ENCODE peak calls at places on chromosomes 13 and 19, in four cellular contexts. I is right lobe of liver, O is HCT116, K is body of pancreas. E is an unnamed sample.

GRCh38 chr19:925087-925911 is 536 bp upstream of the ARID3A start:
- DNase-seq in I (peak; percentile 81), O (peak; percentile 72), K (peak; percentile 80), E (no peak)

GRCh38 chr13:109233293-109233692 is 553.1 kb downstream of the IRS2 start:
- DNase-seq in I (no peak), O (no peak), K (no peak), E (no peak)

GRCh38 chr13:87274209-87274819 is 396.9 kb upstream of the SLITRK5 start:
- DNase-seq in I (no peak), O (peak; percentile 39), K (peak; percentile 28), E (no peak)

GRCh38 chr13:33353210-33353609 is 67.7 kb upstream of the STARD13 start:
- DNase-seq in I (peak; percentile 71), O (no peak), K (no peak), E (no peak)

GRCh38 chr13:109162248-109163051 is 533.0 kb downstream of the MYO16 start:
- DNase-seq in I (no peak), O (no peak), K (no peak), E (no peak)

GRCh38 chr19:38730731-38731589 is 13.3 kb downstream of the CAPN12 start:
- DNase-seq in I (peak; percentile 56), O (no peak), K (peak; percentile 21), E (no peak)

GRCh38 chr19:49553451-49554271 is 25.9 kb downstream of the RCN3 start:
- DNase-seq in I (no peak), O (no peak), K (peak; percentile 91), E (no peak)

GRCh38 chr19:12293771-12294307 is 844 bp downstream of the ZNF44 start:
- DNase-seq in I (peak; percentile 96), O (peak; percentile 52), K (peak; percentile 95), E (no peak)

GRCh38 chr19:50268501-50268900 is 60.7 kb downstream of the KCNC3 start:
- DNase-seq in I (no peak), O (no peak), K (no peak), E (no peak)

GRCh38 chr13:113491418-113491883 is 940 bp upstream of the DCUN1D2 start:
- DNase-seq in I (no peak), O (no peak), K (peak; percentile 54), E (no peak)

GRCh38 chr13:27170521-27171243 is 929 bp downstream of the USP12 start:
- DNase-seq in I (peak; percentile 69), O (peak; percentile 8), K (peak; percentile 40), E (no peak)

GRCh38 chr19:55472463-55472862 is 4.0 kb upstream of the ZNF628 start:
- DNase-seq in I (no peak), O (peak; percentile 96), K (no peak), E (no peak)

GRCh38 chr19:10431943-10432735 is 11.8 kb downstream of the PDE4A start:
- DNase-seq in I (no peak), O (no peak), K (peak; percentile 64), E (no peak)

GRCh38 chr19:45905016-45905415 is 2.6 kb upstream of the MYPOP start:
- DNase-seq in I (no peak), O (no peak), K (no peak), E (no peak)

GRCh38 chr19:42596391-42597071 is 1.8 kb upstream of the CEACAM8 start:
- DNase-seq in I (peak; percentile 64), O (no peak), K (peak; percentile 31), E (no peak)

GRCh38 chr13:92589955-92590354 is 636.7 kb upstream of the GPC6 start:
- DNase-seq in I (no peak), O (no peak), K (no peak), E (no peak)

GRCh38 chr19:18427752-18428131 is 8.5 kb downstream of the SSBP4 start:
- DNase-seq in I (no peak), O (no peak), K (no peak), E (no peak)

GRCh38 chr19:18428173-18428836 is 9.1 kb downstream of the SSBP4 start:
- DNase-seq in I (no peak), O (no peak), K (no peak), E (no peak)

GRCh38 chr19:18429717-18430416 is 8.1 kb downstream of the ISYNA1 start:
- DNase-seq in I (no peak), O (no peak), K (peak; percentile 13), E (no peak)

GRCh38 chr19:18430417-18431144 is 7.4 kb downstream of the ISYNA1 start:
- DNase-seq in I (no peak), O (no peak), K (peak; percentile 10), E (no peak)

GRCh38 chr19:18428837-18429674 is 8.9 kb downstream of the ISYNA1 start:
- DNase-seq in I (peak; percentile 76), O (no peak), K (peak; percentile 64), E (no peak)
- H3K4me3 ChIP-seq in I (peak overlapping the region; percentile 27), O (no peak overlapping the region), K (no peak overlapping the region), E (peak overlapping the region; percentile 36)

GRCh38 chr13:103525530-103525929 is 459.3 kb upstream of the SLC10A2 start:
- DNase-seq in I (no peak), O (no peak), K (no peak), E (no peak)
- H3K36me3 ChIP-seq in I (no peaks in the 10 kb centered on the region), O (no peaks in the 10 kb centered on the region), K (no peaks in the 10 kb centered on the region), E (no peaks in the 10 kb centered on the region)

DNA sequence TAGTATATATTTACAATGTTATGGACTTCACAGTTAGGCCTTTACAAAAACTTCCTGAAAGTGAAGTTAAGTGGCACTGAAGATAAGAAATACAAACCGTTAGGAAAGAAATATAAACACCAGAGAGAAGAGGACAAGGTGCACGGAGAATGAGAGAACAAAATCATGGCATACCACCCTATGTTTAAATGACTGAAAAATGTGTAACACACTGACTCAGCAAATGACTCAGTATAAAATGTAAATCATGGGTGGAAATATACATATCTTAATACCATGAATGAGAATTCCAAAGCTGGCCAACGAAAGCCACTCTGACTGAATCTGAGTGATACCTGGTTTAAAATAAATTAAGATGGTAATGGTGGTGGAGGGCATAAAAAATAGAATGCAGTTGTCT is 260.8 kb downstream of the DNAJC15 start:
- DNase-seq in I (no peak), O (no peak), K (no peak), E (no peak)
- H3K27ac ChIP-seq in I (no peak overlapping the region), O (no peak overlapping the region), K (no peak overlapping the region), E (no peak overlapping the region)

GRCh38 chr13:96473463-96474157 is 383.7 kb downstream of the HS6ST3 start:
- DNase-seq in I (no peak), O (no peak), K (no peak), E (no peak)

GRCh38 chr13:96475103-96475502 is 385.2 kb downstream of the HS6ST3 start:
- DNase-seq in I (no peak), O (no peak), K (no peak), E (no peak)

DNA sequence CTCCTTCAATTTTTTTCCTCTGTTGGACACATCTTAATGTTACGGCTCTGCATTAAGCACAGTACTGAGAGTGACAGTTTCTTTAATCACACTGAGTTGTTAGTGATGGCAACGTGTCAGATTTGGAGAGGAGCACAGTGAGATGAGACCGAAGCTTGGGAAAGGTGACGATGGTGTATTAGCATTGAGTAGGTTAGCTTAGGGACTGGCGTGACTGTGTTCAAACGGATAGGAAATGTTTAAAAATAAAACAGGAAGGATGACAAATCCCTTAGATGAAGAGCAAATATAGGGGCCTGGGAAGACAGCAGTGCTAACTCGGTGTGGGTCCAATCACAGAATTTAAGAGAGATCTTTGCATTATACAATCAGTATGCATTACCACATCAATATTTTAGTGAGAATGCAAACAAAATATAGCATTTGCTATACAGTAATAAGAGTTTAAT is 384.3 kb downstream of the HS6ST3 start:
- DNase-seq in I (no peak), O (no peak), K (no peak), E (no peak)
- H3K4me3 ChIP-seq in I (no peak overlapping the region), O (no peak overlapping the region), K (no peak overlapping the region), E (no peak overlapping the region)

E was measured in vagina.